ENCODE peak calls at places on chromosomes 6 and 20, in ten cellular contexts. T is IMR-90, K is body of pancreas, Y is lower leg skin, A is endothelial cell of umbilical vein, Z is uterus, L is heart left ventricle, G is ovary, V is GM12891, F is breast epithelium. S is an unnamed sample.

GRCh38 chr6:35687658-35688604 is 784 bp downstream of the FKBP5 start:
- DNase-seq in F (peak; percentile 63), V (no peak), L (peak; percentile 65), Z (peak; percentile 44), G (peak; percentile 64), Y (peak; percentile 37), A (peak; percentile 72), T (peak; percentile 57), K (peak; percentile 80), S (peak; percentile 64)

GRCh38 chr6:41700577-41701347 is 34.6 kb downstream of the TFEB start:
- DNase-seq in Z (no peak), K (no peak), G (no peak), F (no peak), Y (no peak), T (no peak), L (peak; percentile 72), V (no peak), A (peak; percentile 7), S (no peak)

GRCh38 chr6:150967381-150967780 is 101.9 kb downstream of the MTHFD1L start:
- DNase-seq in K (no peak), Y (no peak), G (no peak), Z (no peak), A (no peak), F (no peak), V (no peak), T (no peak), L (no peak), S (no peak)

GRCh38 chr6:87572031-87572430 is 17.8 kb downstream of the RARS2 start:
- DNase-seq in G (no peak), T (peak; percentile 24), V (no peak), Y (no peak), Z (no peak), F (no peak), L (no peak), A (peak; percentile 25), K (no peak), S (no peak)

GRCh38 chr20:41355598-41356203 is 10.9 kb downstream of the EMILIN3 start:
- DNase-seq in F (no peak), G (no peak), A (no peak), T (no peak), Z (no peak), V (no peak), Y (no peak), K (no peak), L (no peak), S (no peak)

GRCh38 chr20:48194026-48194425 is 408.7 kb upstream of the SULF2 start:
- DNase-seq in L (no peak), G (no peak), V (no peak), T (no peak), Y (no peak), F (no peak), Z (no peak), A (no peak), K (no peak), S (no peak)

GRCh38 chr6:166826264-166826663 is 130.1 kb downstream of the RNASET2 start:
- DNase-seq in V (no peak), L (no peak), T (no peak), Y (no peak), G (no peak), F (no peak), A (no peak), Z (no peak), K (no peak), S (no peak)

GRCh38 chr6:373031-373430 is 18.5 kb upstream of the IRF4 start:
- DNase-seq in V (no peak), F (no peak), T (no peak), L (no peak), Y (no peak), Z (no peak), A (no peak), G (no peak), K (no peak), S (no peak)

GRCh38 chr20:5077761-5078387 is 41.9 kb downstream of the PCNA start:
- DNase-seq in Y (no peak), K (no peak), T (no peak), G (no peak), Z (no peak), A (no peak), F (no peak), L (no peak), V (no peak), S (no peak)

GRCh38 chr6:41645007-41645618 is 6.8 kb downstream of the MDFI start:
- DNase-seq in Z (no peak), L (no peak), T (no peak), K (no peak), G (no peak), Y (no peak), V (no peak), F (no peak), A (no peak), S (no peak)

GRCh38 chr6:118551673-118552063 is 3.6 kb downstream of the PLN start:
- DNase-seq in K (no peak), Z (no peak), F (no peak), T (peak; percentile 59), Y (no peak), G (no peak), A (no peak), L (no peak), V (no peak), S (no peak)

GRCh38 chr6:4020822-4021132 is 58.2 kb downstream of the FAM217A start:
- DNase-seq in G (no peak), V (no peak), T (no peak), Z (no peak), A (no peak), Y (no peak), F (no peak), L (no peak), K (no peak), S (no peak)

GRCh38 chr6:104787305-104787704 is 72.4 kb downstream of the HACE1 start:
- DNase-seq in Y (no peak), T (no peak), A (no peak), Z (no peak), F (no peak), G (no peak), V (no peak), K (no peak), L (no peak), S (no peak)

GRCh38 chr20:48142258-48142657 is 357.0 kb upstream of the SULF2 start:
- DNase-seq in G (no peak), T (no peak), V (no peak), Y (no peak), Z (no peak), K (no peak), A (no peak), L (no peak), F (no peak), S (no peak)

GRCh38 chr6:32191696-32192607 is 491 bp downstream of the GPSM3 start:
- DNase-seq in A (no peak), G (peak; percentile 51), Y (no peak), T (no peak), K (no peak), L (peak; percentile 43), F (no peak), V (no peak), Z (no peak), S (no peak)

GRCh38 chr6:152094276-152094675 is 286.8 kb downstream of the ESR1 start:
- DNase-seq in V (no peak), Z (no peak), T (no peak), A (no peak), G (no peak), L (no peak), F (no peak), Y (no peak), K (no peak), S (no peak)
- TF ChIP-seq POLR2A in V (no peak), Z (no peak), T (no peak), A (no peak), G (no peak), L (no peak), F (no peak), Y (no peak), K (no peak), S (no peak)

DNA sequence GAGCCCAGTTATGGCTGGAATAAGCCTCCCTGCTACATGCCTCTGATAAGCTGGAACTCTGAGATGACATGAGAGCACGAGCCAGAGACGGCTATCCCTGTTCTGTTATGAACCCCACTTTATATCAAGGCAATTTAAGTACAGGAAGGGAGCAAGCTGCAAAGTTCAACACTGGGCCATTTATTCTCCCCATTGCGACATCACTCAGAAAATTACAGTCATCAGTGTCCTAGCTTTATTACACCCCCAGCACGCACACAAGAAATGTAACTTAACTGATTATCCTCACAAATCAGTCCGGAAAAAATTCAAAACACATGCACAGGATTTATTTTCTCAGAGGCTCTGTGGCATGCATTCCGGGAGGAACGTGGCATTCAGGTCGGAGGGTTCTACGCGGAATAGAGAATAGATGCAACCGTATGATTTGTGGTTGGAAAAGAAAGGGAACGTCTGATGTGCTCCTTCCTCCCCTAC is 125.4 kb upstream of the SLC2A12 start:
- DNase-seq in L (no peak), F (no peak), Z (no peak), K (no peak), T (peak; percentile 69), G (no peak), Y (no peak), A (no peak), V (no peak), S (no peak)
- TF ChIP-seq POLR2A in L (no peak), F (no peak), Z (no peak), K (no peak), T (no peak), G (no peak), Y (no peak), A (no peak), V (no peak), S (no peak)

GRCh38 chr20:63070771-63071540 is 64.2 kb upstream of the BHLHE23 start:
- DNase-seq in K (no peak), V (no peak), T (no peak), Z (no peak), A (no peak), Y (no peak), G (no peak), L (peak; percentile 17), F (no peak), S (no peak)

GRCh38 chr20:63070301-63070625 is 63.5 kb upstream of the BHLHE23 start:
- DNase-seq in Z (no peak), T (no peak), Y (no peak), L (peak; percentile 19), G (no peak), F (no peak), A (no peak), V (no peak), K (no peak), S (no peak)

GRCh38 chr20:63067721-63068560 is 61.2 kb upstream of the BHLHE23 start:
- DNase-seq in A (no peak), T (no peak), F (no peak), L (peak; percentile 4), Z (no peak), V (no peak), G (no peak), K (no peak), Y (no peak), S (no peak)

GRCh38 chr20:63067266-63067635 is 60.5 kb upstream of the BHLHE23 start:
- DNase-seq in F (no peak), K (no peak), L (peak; percentile 12), G (no peak), V (no peak), Y (no peak), T (no peak), A (no peak), Z (no peak), S (no peak)

GRCh38 chr20:63068711-63069367 is 62.1 kb upstream of the BHLHE23 start:
- DNase-seq in K (no peak), L (peak; percentile 21), G (no peak), V (no peak), Y (no peak), Z (no peak), F (no peak), T (no peak), A (no peak), S (no peak)
- TF ChIP-seq POLR2A in K (no peak), L (no peak), G (no peak), V (no peak), Y (no peak), Z (no peak), F (no peak), T (no peak), A (no peak), S (no peak)

GRCh38 chr6:25928562-25929324 is 1.7 kb downstream of the SLC17A2 start:
- DNase-seq in F (no peak), T (no peak), V (no peak), G (no peak), A (no peak), L (no peak), Z (no peak), K (no peak), Y (no peak), S (no peak)
- TF ChIP-seq POLR2A in F (no peak), T (no peak), V (no peak), G (no peak), A (no peak), L (no peak), Z (no peak), K (no peak), Y (no peak), S (no peak)